ENCODE peak calls at places on chromosomes 16 and 17, in five cellular contexts. O, B, M, G and F are unnamed samples.

GRCh38 chr17:77840576-77841160 is 117.8 kb upstream of the TNRC6C start:
- DNase-seq in M (no peak), B (no peak), G (no peak), O (peak; percentile 46), F (no peak)

GRCh38 chr16:4200781-4201137 is 41.1 kb downstream of the SRL start:
- DNase-seq in B (peak; percentile 56), G (no peak), M (no peak), O (no peak), F (no peak)

GRCh38 chr16:24544640-24545039 is 5.3 kb downstream of the RBBP6 start:
- DNase-seq in B (peak; percentile 54), M (no peak), G (no peak), O (no peak), F (no peak)

GRCh38 chr16:80015566-80015965 is 415.0 kb upstream of the MAF start:
- DNase-seq in G (no peak), O (no peak), B (no peak), M (no peak), F (no peak)

GRCh38 chr16:10982430-10983174 is 38.2 kb downstream of the CLEC16A start:
- DNase-seq in M (no peak), G (no peak), O (no peak), B (no peak), F (no peak)

GRCh38 chr16:86534779-86535605 is 20.0 kb downstream of the MTHFSD start:
- DNase-seq in M (no peak), O (no peak), B (no peak), G (no peak), F (no peak)

GRCh38 chr17:66967867-66968543 is 3.5 kb downstream of the CACNG4 start:
- DNase-seq in B (no peak), O (no peak), M (peak; percentile 12), G (no peak), F (no peak)

GRCh38 chr17:59840908-59841666 is 51.7 kb downstream of the TUBD1 start:
- DNase-seq in M (no peak), G (no peak), B (peak; percentile 68), O (no peak), F (no peak)

GRCh38 chr17:82382933-82383255 is 11.3 kb downstream of the UTS2R start:
- DNase-seq in O (no peak), B (no peak), M (no peak), G (no peak), F (no peak)

GRCh38 chr17:5592382-5592781 is 8.1 kb upstream of the NLRP1 start:
- DNase-seq in B (peak; percentile 60), O (no peak), M (no peak), G (no peak), F (peak; percentile 46)

GRCh38 chr17:50425682-50426471 is at the start of gene ACSF2:
- DNase-seq in G (peak; percentile 82), B (peak; percentile 32), O (peak; percentile 85), M (no peak), F (peak; percentile 28)

GRCh38 chr16:1612320-1613111 is at the start of gene CRAMP1:
- DNase-seq in B (peak; percentile 4), G (no peak), M (no peak), O (peak; percentile 68), F (no peak)

GRCh38 chr16:47777191-47777590 is 316.1 kb downstream of the PHKB start:
- DNase-seq in B (peak; percentile 64), O (no peak), M (no peak), G (no peak), F (no peak)

GRCh38 chr16:2537451-2538379 is at the start of gene PDPK1:
- DNase-seq in M (peak; percentile 94), B (peak; percentile 90), O (peak; percentile 97), G (peak; percentile 94), F (peak; percentile 85)

GRCh38 chr17:57999010-57999495 is 8.0 kb downstream of the SRSF1 start:
- DNase-seq in G (no peak), B (no peak), O (no peak), M (no peak), F (no peak)

GRCh38 chr16:55944377-55944802 is 69.2 kb upstream of the CES5A start:
- DNase-seq in M (peak; percentile 52), O (peak; percentile 83), B (peak; percentile 86), G (peak; percentile 54), F (peak; percentile 58)

GRCh38 chr16:54070944-54071343 is 215.6 kb downstream of the IRX3 start:
- DNase-seq in G (no peak), B (no peak), O (no peak), M (no peak), F (no peak)

GRCh38 chr17:9755083-9755482 is 36.3 kb downstream of the DHRS7C start:
- DNase-seq in O (no peak), B (no peak), M (no peak), G (no peak), F (no peak)

GRCh38 chr17:37551788-37552187 is 57.4 kb downstream of the SYNRG start:
- DNase-seq in B (no peak), G (no peak), M (no peak), O (no peak), F (no peak)

GRCh38 chr16:55056585-55057520 is 126.2 kb downstream of the IRX5 start:
- DNase-seq in B (no peak), G (no peak), O (peak; percentile 46), M (peak; percentile 40), F (no peak)

GRCh38 chr17:55430531-55431228 is 9.0 kb upstream of the MMD start:
- DNase-seq in B (no peak), O (no peak), G (no peak), M (no peak), F (no peak)

GRCh38 chr17:36879599-36880255 is 57.5 kb upstream of the LHX1 start:
- DNase-seq in G (no peak), B (no peak), M (no peak), O (no peak), F (no peak)

GRCh38 chr17:39357488-39357887 is 43.9 kb downstream of the FBXL20 start:
- DNase-seq in G (no peak), M (no peak), O (no peak), B (no peak), F (no peak)

GRCh38 chr17:19470529-19471261 is 59.7 kb downstream of the RNF112 start:
- DNase-seq in B (peak; percentile 67), M (peak; percentile 14), G (peak; percentile 35), O (peak; percentile 90), F (no peak)

GRCh38 chr16:13708361-13708760 is 211.6 kb upstream of the ERCC4 start:
- DNase-seq in M (no peak), B (no peak), O (no peak), G (no peak), F (no peak)

GRCh38 chr16:46883690-46884512 is at the start of gene GPT2:
- DNase-seq in M (peak; percentile 94), G (peak; percentile 100), B (peak; percentile 91), O (peak; percentile 98), F (peak; percentile 96)

GRCh38 chr17:70668276-70668937 is 499.1 kb downstream of the KCNJ2 start:
- DNase-seq in B (no peak), G (no peak), O (no peak), M (no peak), F (no peak)

GRCh38 chr16:66844342-66845079 is at the start of gene CA7:
- DNase-seq in M (no peak), B (no peak), O (no peak), G (no peak), F (no peak)

GRCh38 chr16:89222931-89223330 is 5.4 kb downstream of the ZNF778 start:
- DNase-seq in B (no peak), G (no peak), M (no peak), O (no peak), F (no peak)

GRCh38 chr16:68910051-68910450 is 66.7 kb downstream of the TANGO6 start:
- DNase-seq in O (no peak), G (no peak), B (no peak), M (peak; percentile 49), F (peak; percentile 3)

GRCh38 chr17:61352771-61353170 is 46.9 kb upstream of the TBX2 start:
- DNase-seq in B (no peak), O (no peak), G (no peak), M (no peak), F (no peak)

GRCh38 chr17:19317359-19318095 is 45.0 kb downstream of the B9D1 start:
- DNase-seq in B (peak; percentile 40), M (no peak), G (peak; percentile 36), O (no peak), F (no peak)

GRCh38 chr16:56983211-56983751 is 6.1 kb upstream of the NLRC5 start:
- DNase-seq in O (peak; percentile 62), M (no peak), B (no peak), G (peak; percentile 55), F (no peak)